ENCODE peak calls at places on chromosomes 11 and 22, in seven cellular contexts. Z, H, W, B, G, T and K are unnamed samples.

GRCh38 chr11:57873196-57873911 is 111.8 kb downstream of the CTNND1 start:
- DNase-seq in Z (peak), H (no peak), W (no peak), B (peak), G (no peak), T (no peak), K (peak)

GRCh38 chr11:31955838-31956237 is 135.0 kb upstream of the RCN1 start:
- DNase-seq in Z (no peak), H (no peak), W (no peak), B (no peak), G (no peak), T (no peak), K (no peak)

GRCh38 chr11:89405629-89406028 is 85.5 kb downstream of the NOX4 start:
- DNase-seq in Z (peak), H (no peak), W (no peak), B (peak), G (no peak), T (no peak), K (peak)

GRCh38 chr22:41844513-41844912 is 11.6 kb downstream of the SREBF2 start:
- DNase-seq in Z (peak), H (no peak), W (no peak), B (no peak), G (no peak), T (no peak), K (peak)

GRCh38 chr11:77449060-77449521 is 24.8 kb downstream of the PAK1 start:
- DNase-seq in Z (peak), H (no peak), W (no peak), B (no peak), G (no peak), T (no peak), K (peak)

GRCh38 chr11:27718346-27718852 is 18.1 kb upstream of the BDNF start:
- DNase-seq in Z (peak), H (peak), W (no peak), B (peak), G (peak), T (peak), K (peak)

GRCh38 chr11:114183041-114183511 is 113.1 kb upstream of the NNMT start:
- DNase-seq in Z (no peak), H (no peak), W (no peak), B (no peak), G (no peak), T (peak), K (no peak)

GRCh38 chr22:41573677-41574264 is 13.0 kb downstream of the CSDC2 start:
- DNase-seq in Z (no peak), H (no peak), W (no peak), B (no peak), G (no peak), T (no peak), K (no peak)

DNA sequence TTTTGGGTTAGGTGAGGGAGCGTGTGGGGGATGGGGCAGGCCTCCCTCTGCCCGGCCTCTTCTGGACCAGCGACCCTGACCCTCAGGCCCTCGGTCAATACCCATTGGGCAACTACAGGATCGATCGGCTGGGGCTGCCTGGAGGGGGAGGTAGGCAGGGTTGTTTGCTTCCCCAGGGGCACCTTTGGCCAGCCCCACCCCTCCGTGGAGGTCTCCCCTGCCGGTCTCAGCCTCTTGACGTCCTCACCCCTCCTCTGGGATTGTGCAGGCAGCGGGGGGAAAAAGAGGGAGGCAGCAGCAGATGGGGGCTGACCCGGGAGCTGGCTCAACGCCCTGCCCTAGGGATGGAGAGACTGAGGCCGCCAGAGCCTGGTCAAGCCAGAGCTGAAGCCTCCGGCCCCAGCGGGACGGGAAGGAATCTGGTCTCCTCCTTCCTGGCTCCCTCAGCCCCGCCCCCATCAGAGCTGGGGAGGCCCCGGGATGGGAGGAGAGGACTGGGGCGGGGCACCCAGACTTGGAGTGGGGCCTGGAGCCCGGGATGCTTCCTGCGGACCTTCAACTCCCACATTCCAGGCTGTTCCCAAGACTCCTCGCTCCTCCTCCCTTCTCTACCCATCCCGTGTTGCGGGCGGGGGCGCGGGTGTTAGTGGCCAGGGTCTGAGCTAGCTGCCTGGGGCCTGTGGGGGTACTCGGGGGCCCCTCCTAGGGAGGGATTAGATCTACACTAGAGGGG is 14.4 kb upstream of the CDC42EP1 start:
- DNase-seq in Z (peak), H (peak), W (peak), B (peak), G (peak), T (peak), K (peak)
- H3K4me3 ChIP-seq in Z (no peak), H (no peak), W (peak), B (peak), G (no peak), T (peak), K (peak)

DNA sequence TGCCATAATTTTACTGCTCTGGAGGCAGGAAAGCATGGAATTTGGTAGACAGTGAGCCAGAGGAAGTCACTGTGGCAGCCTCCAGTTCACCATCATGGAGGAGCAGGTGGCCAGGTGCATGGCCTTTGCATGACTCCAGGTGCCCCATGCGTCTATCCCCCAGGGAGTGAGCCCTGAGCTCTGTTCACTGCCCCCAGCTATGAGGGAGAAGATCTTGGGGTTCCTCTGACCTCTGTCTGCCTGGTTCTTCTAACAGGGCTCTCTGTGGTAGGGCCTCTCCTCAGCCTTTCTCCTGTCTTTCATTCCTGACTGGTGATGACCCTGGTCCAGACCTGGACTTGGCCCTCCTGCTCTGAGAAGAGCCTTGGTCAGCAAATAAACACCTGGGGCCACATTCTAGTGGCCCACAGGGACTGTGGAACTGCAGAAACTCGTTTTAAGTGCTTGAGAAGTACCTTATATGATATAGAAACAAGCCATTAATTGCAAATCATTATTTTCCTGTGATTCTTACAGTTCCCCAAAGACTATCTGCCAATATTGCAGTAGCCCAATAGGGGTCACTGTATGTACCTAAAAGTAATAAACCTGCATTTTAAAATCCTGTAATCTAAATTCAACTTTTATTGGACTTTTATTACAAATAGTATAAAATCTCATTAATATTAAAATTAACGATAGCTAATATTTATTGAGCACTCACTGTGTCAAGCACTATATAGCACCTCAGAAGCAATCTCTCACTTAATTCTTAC is 120.0 kb upstream of the SYT13 start:
- DNase-seq in Z (peak), H (no peak), W (no peak), B (peak), G (no peak), T (no peak), K (no peak)
- TF ChIP-seq CTCF in Z (peak), H (peak), W (peak), B (peak), G (peak), T (no peak), K (no peak)

GRCh38 chr11:75429641-75429901 is 3.4 kb downstream of the KLHL35 start:
- DNase-seq in Z (no peak), H (no peak), W (no peak), B (no peak), G (no peak), T (no peak), K (no peak)
- H3K4me3 ChIP-seq in Z (peak), H (no peak), W (peak), B (no peak), G (peak), T (peak), K (no peak)

GRCh38 chr22:19431641-19432091 is at the start of gene HIRA:
- DNase-seq in Z (peak), H (peak), W (peak), B (peak), G (peak), T (peak), K (peak)
- TF ChIP-seq CTCF in Z (no peak), H (no peak), W (no peak), B (no peak), G (no peak), T (no peak), K (no peak)

GRCh38 chr11:134763030-134763388 is 351.0 kb upstream of the B3GAT1 start:
- DNase-seq in Z (no peak), H (no peak), W (no peak), B (no peak), G (no peak), T (no peak), K (no peak)
- H3K4me3 ChIP-seq in Z (no peak), H (no peak), W (peak), B (peak), G (no peak), T (peak), K (no peak)

GRCh38 chr11:101011881-101012280 is 117.7 kb downstream of the PGR start:
- DNase-seq in Z (no peak), H (no peak), W (no peak), B (no peak), G (no peak), T (no peak), K (no peak)
- TF ChIP-seq CTCF in Z (no peak), H (no peak), W (no peak), B (no peak), G (no peak), T (no peak), K (no peak)

DNA sequence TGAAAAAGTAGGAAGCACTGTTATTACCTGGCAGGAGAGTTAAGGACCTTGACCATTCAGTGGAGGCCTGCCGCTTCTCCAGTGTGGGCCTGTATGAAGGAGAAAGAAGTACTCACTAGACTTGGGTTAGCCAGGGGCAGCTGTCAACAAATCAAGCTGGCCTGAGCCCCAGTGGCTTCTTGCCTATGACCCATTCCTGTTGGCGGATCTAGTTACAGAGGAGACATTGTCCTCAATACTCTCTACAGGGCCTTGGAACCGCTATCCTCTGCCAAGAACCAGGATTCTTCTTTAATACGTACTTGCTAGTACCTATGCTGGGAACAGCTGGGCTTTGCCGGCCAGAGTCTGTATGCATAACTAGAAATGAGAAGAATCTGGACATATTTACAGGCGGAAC is 68.1 kb downstream of the ALX4 start:
- DNase-seq in Z (no peak), H (no peak), W (no peak), B (no peak), G (no peak), T (peak), K (no peak)
- H3K4me3 ChIP-seq in Z (no peak), H (no peak), W (no peak), B (no peak), G (no peak), T (no peak), K (no peak)

GRCh38 chr11:102316505-102316904 is 779 bp upstream of the BIRC3 start:
- DNase-seq in Z (no peak), H (no peak), W (no peak), B (no peak), G (no peak), T (no peak), K (no peak)

GRCh38 chr11:102319544-102319943 is 2.3 kb downstream of the BIRC3 start:
- DNase-seq in Z (no peak), H (no peak), W (no peak), B (no peak), G (no peak), T (no peak), K (no peak)

GRCh38 chr11:102318469-102318868 is 1.2 kb downstream of the BIRC3 start:
- DNase-seq in Z (no peak), H (peak), W (no peak), B (no peak), G (no peak), T (no peak), K (peak)

GRCh38 chr11:102317768-102318103 is 452 bp downstream of the BIRC3 start:
- DNase-seq in Z (no peak), H (no peak), W (no peak), B (no peak), G (no peak), T (no peak), K (no peak)

GRCh38 chr11:102317099-102317767 is at the start of gene BIRC3:
- DNase-seq in Z (peak), H (peak), W (peak), B (peak), G (peak), T (peak), K (peak)
- TF ChIP-seq CTCF in Z (peak), H (peak), W (peak), B (peak), G (peak), T (peak), K (peak)

GRCh38 chr11:120210651-120211521 is at the start of gene OAF:
- DNase-seq in Z (peak), H (peak), W (peak), B (peak), G (no peak), T (peak), K (peak)
- H3K4me3 ChIP-seq in Z (peak), H (peak), W (peak), B (peak), G (peak), T (peak), K (peak)

GRCh38 chr11:133064152-133064877 is 468.0 kb downstream of the OPCML start:
- DNase-seq in Z (no peak), H (peak), W (peak), B (peak), G (no peak), T (peak), K (peak)
- TF ChIP-seq CTCF in Z (peak), H (peak), W (peak), B (peak), G (peak), T (peak), K (peak)